ENCODE peak calls at places on chromosomes 13 and 19, in four cellular contexts. K is GM10248; A is stimulated activated CD4-positive, alpha-beta T cell treated with anti-CD3 and anti-CD28 coated beads, Interleukin-1b, Interleukin-23, amount 100 ng/mL, for 1 hour; Y is lower leg skin. G is an unnamed sample.
A peak's percentile ranks its signal among the peaks of the same experiment; 100 is the strongest.

GRCh38 chr13:111411186-111411858 is 90.9 kb downstream of the TEX29 start:
- DNase-seq in K (no peak), Y (no peak), A (no peak), G (no peak)

GRCh38 chr19:9945319-9945966 is 9.1 kb upstream of the OLFM2 start:
- DNase-seq in Y (peak; percentile 89), A (no peak), K (no peak), G (peak; percentile 98)

GRCh38 chr13:111480976-111481375 is 160.5 kb downstream of the TEX29 start:
- DNase-seq in A (no peak), K (no peak), Y (no peak), G (peak; percentile 81)

GRCh38 chr19:3595521-3596061 is 10.3 kb downstream of the GIPC3 start:
- DNase-seq in A (no peak), Y (no peak), K (no peak), G (no peak)

GRCh38 chr13:44388427-44388826 is 14.8 kb downstream of the SERP2 start:
- DNase-seq in Y (no peak), A (no peak), K (no peak), G (no peak)

GRCh38 chr19:18662972-18663732 is 20.3 kb upstream of the CRTC1 start:
- DNase-seq in A (no peak), Y (no peak), K (no peak), G (no peak)

GRCh38 chr13:47000166-47000565 is 103.3 kb upstream of the HTR2A start:
- DNase-seq in A (no peak), K (no peak), Y (no peak), G (no peak)

GRCh38 chr13:108917581-108917980 is 288.2 kb downstream of the MYO16 start:
- DNase-seq in Y (no peak), A (no peak), K (no peak), G (no peak)

GRCh38 chr19:49847731-49848696 is 2.9 kb upstream of the PTOV1 start:
- DNase-seq in A (no peak), K (no peak), Y (no peak), G (no peak)

GRCh38 chr19:8148410-8149231 is 771 bp downstream of the FBN3 start:
- DNase-seq in A (no peak), Y (no peak), K (no peak), G (no peak)

GRCh38 chr19:2266183-2266993 is 10.2 kb upstream of the JSRP1 start:
- DNase-seq in Y (peak; percentile 82), K (peak; percentile 75), A (no peak), G (no peak)

GRCh38 chr13:86085890-86086289 is 286.7 kb upstream of the SLITRK6 start:
- DNase-seq in A (no peak), Y (no peak), K (no peak), G (no peak)

GRCh38 chr19:1841209-1841924 is 6.9 kb downstream of the REXO1 start:
- DNase-seq in K (no peak), A (no peak), Y (no peak), G (no peak)

GRCh38 chr19:49613374-49613773 is 22.4 kb downstream of the PRR12 start:
- DNase-seq in K (no peak), Y (no peak), A (no peak), G (no peak)

GRCh38 chr19:54017266-54017665 is 25.8 kb downstream of the CACNG6 start:
- DNase-seq in A (no peak), K (no peak), Y (no peak), G (no peak)

GRCh38 chr19:8161135-8161646 is 11.8 kb upstream of the FBN3 start:
- DNase-seq in A (no peak), K (peak; percentile 29), Y (no peak), G (no peak)

GRCh38 chr13:29849071-29849541 is 1.3 kb downstream of the UBL3 start:
- DNase-seq in K (peak; percentile 21), A (no peak), Y (peak; percentile 36), G (no peak)

GRCh38 chr19:13974073-13974472 is 21.8 kb downstream of the DCAF15 start:
- DNase-seq in K (no peak), A (no peak), Y (peak; percentile 52), G (no peak)

GRCh38 chr19:12784394-12784870 is 6.9 kb upstream of the JUNB start:
- DNase-seq in A (no peak), K (no peak), Y (no peak), G (no peak)

GRCh38 chr19:16462757-16463250 is 9.0 kb downstream of the EPS15L1 start:
- DNase-seq in Y (no peak), A (no peak), K (no peak), G (no peak)

GRCh38 chr13:20136781-20137703 is 23.8 kb downstream of the GJA3 start:
- DNase-seq in Y (no peak), K (peak; percentile 59), A (no peak), G (peak; percentile 75)

GRCh38 chr19:1258707-1259205 is 10.4 kb downstream of the MIDN start:
- DNase-seq in A (no peak), K (no peak), Y (no peak), G (no peak)

GRCh38 chr13:32259116-32259515 is 56.0 kb downstream of the ZAR1L start:
- DNase-seq in K (no peak), A (no peak), Y (no peak), G (no peak)

GRCh38 chr13:91399189-91400093 is 1.0 kb downstream of the GPC5 start:
- DNase-seq in K (no peak), Y (no peak), A (no peak), G (no peak)

GRCh38 chr13:19596960-19597361 is 35.6 kb upstream of the TPTE2 start:
- DNase-seq in K (no peak), A (no peak), Y (no peak), G (peak; percentile 46)

GRCh38 chr13:101058841-101059240 is 357.5 kb downstream of the NALCN start:
- DNase-seq in Y (no peak), A (no peak), K (no peak), G (no peak)

GRCh38 chr19:43148233-43148632 is 38.1 kb downstream of the PSG5 start:
- DNase-seq in A (no peak), Y (peak; percentile 69), K (no peak), G (no peak)

GRCh38 chr13:96898855-96899254 is 95.4 kb downstream of the OXGR1 start:
- DNase-seq in A (no peak), Y (no peak), K (no peak), G (no peak)

GRCh38 chr13:86447479-86447878 is 648.3 kb upstream of the SLITRK6 start:
- DNase-seq in A (no peak), Y (no peak), K (no peak), G (no peak)

G was measured in osteocyte.